ENCODE peak calls at places on chromosome 2, in six cellular contexts. O is activated naive CD4-positive, alpha-beta T cell treated with anti-CD3 and anti-CD28 coated beads for 36 hours; U is cardiac muscle cell; Y is mesenteric fat pad; A is SW 1271; N is midbrain. K is an unnamed sample.

GRCh38 chr2:65053199-65053598 is 3.0 kb upstream of the CEP68 start:
- DNase-seq in A (no peak), U (no peak), O (peak; percentile 44), N (no peak), Y (no peak), K (no peak)

GRCh38 chr2:177998006-177998405 is 74.6 kb downstream of the PDE11A start:
- DNase-seq in O (no peak), A (peak; percentile 14), N (no peak), Y (no peak), U (no peak), K (no peak)

GRCh38 chr2:151363709-151364108 is 6.3 kb downstream of the TNFAIP6 start:
- DNase-seq in O (no peak), U (no peak), A (no peak), N (peak; percentile 78), Y (no peak), K (no peak)

GRCh38 chr2:181798022-181798421 is 93.5 kb upstream of the ITPRID2 start:
- DNase-seq in O (no peak), Y (no peak), A (no peak), N (no peak), U (no peak), K (no peak)

GRCh38 chr2:101223814-101224231 is 28.9 kb upstream of the CNOT11 start:
- DNase-seq in O (peak; percentile 64), N (no peak), U (no peak), Y (no peak), A (no peak), K (peak; percentile 40)

GRCh38 chr2:124888431-124888830 is 863.3 kb downstream of the CNTNAP5 start:
- DNase-seq in U (no peak), Y (no peak), N (no peak), O (no peak), A (no peak), K (no peak)

GRCh38 chr2:80858955-80859354 is 554.4 kb upstream of the LRRTM1 start:
- DNase-seq in U (no peak), Y (no peak), A (no peak), O (no peak), N (no peak), K (no peak)

GRCh38 chr2:62698653-62699052 is 6.9 kb upstream of the EHBP1 start:
- DNase-seq in A (no peak), Y (no peak), U (no peak), N (no peak), O (no peak), K (no peak)

GRCh38 chr2:69983392-69983791 is 22.0 kb upstream of the ASPRV1 start:
- DNase-seq in Y (no peak), N (no peak), A (no peak), U (no peak), O (no peak), K (no peak)

GRCh38 chr2:160970052-160970846 is 190.0 kb upstream of the TANK start:
- DNase-seq in Y (no peak), O (peak; percentile 29), A (peak; percentile 71), U (peak; percentile 77), N (peak; percentile 9), K (no peak)

GRCh38 chr2:223688094-223688835 is 86.1 kb upstream of the SCG2 start:
- DNase-seq in N (no peak), Y (no peak), O (no peak), U (peak; percentile 27), A (no peak), K (no peak)

GRCh38 chr2:165584126-165584525 is 114.6 kb downstream of the CSRNP3 start:
- DNase-seq in U (no peak), N (no peak), Y (no peak), O (no peak), A (no peak), K (no peak)

GRCh38 chr2:24233321-24233720 is 58.5 kb downstream of the FAM228A start:
- DNase-seq in N (no peak), U (no peak), O (no peak), A (no peak), Y (no peak), K (no peak)

GRCh38 chr2:20674974-20675679 is 8.2 kb downstream of the GDF7 start:
- DNase-seq in N (no peak), A (no peak), U (no peak), Y (no peak), O (no peak), K (no peak)

GRCh38 chr2:149456285-149456684 is 125.9 kb downstream of the LYPD6 start:
- DNase-seq in U (no peak), Y (no peak), N (no peak), A (no peak), O (no peak), K (no peak)

GRCh38 chr2:183490930-183491329 is 366.7 kb downstream of the NUP35 start:
- DNase-seq in A (no peak), Y (no peak), O (no peak), U (peak; percentile 30), N (peak; percentile 8), K (no peak)

GRCh38 chr2:47264183-47264582 is 109.1 kb upstream of the STPG4 start:
- DNase-seq in Y (no peak), O (no peak), N (peak; percentile 58), A (no peak), U (peak; percentile 31), K (no peak)

GRCh38 chr2:160390544-160391258 is 102.9 kb downstream of the RBMS1 start:
- DNase-seq in O (no peak), N (no peak), U (no peak), Y (no peak), A (no peak), K (no peak)

GRCh38 chr2:226489765-226490164 is 309.9 kb downstream of the IRS1 start:
- DNase-seq in A (peak; percentile 31), N (no peak), U (no peak), O (peak; percentile 6), Y (no peak), K (no peak)

GRCh38 chr2:6791682-6792081 is 74.0 kb downstream of the CMPK2 start:
- DNase-seq in A (no peak), O (no peak), N (no peak), Y (no peak), U (no peak), K (no peak)

GRCh38 chr2:209937893-209938292 is 64.5 kb upstream of the RPE start:
- DNase-seq in N (no peak), A (no peak), Y (no peak), U (no peak), O (no peak), K (no peak)

GRCh38 chr2:73985318-73986084 is 791 bp downstream of the TET3 start:
- DNase-seq in N (peak; percentile 14), Y (no peak), A (no peak), O (peak; percentile 77), U (peak; percentile 63), K (peak; percentile 54)

GRCh38 chr2:64562148-64562784 is 38.1 kb downstream of the AFTPH start:
- DNase-seq in O (no peak), Y (no peak), U (no peak), A (peak; percentile 22), N (no peak), K (no peak)

GRCh38 chr2:174607584-174607983 is 10.0 kb upstream of the WIPF1 start:
- DNase-seq in A (no peak), Y (no peak), U (no peak), N (no peak), O (no peak), K (no peak)

GRCh38 chr2:170214309-170214902 is 36.5 kb downstream of the MYO3B start:
- DNase-seq in U (no peak), N (no peak), Y (no peak), A (no peak), O (no peak), K (no peak)

GRCh38 chr2:223536546-223536945 is 65.6 kb downstream of the SCG2 start:
- DNase-seq in N (no peak), O (no peak), Y (no peak), A (no peak), U (no peak), K (no peak)

GRCh38 chr2:171788316-171788993 is 101.2 kb downstream of the DYNC1I2 start:
- DNase-seq in U (no peak), N (no peak), O (no peak), Y (no peak), A (no peak), K (no peak)

GRCh38 chr2:20882466-20883170 is 59.7 kb upstream of the LDAH start:
- DNase-seq in Y (peak; percentile 62), O (no peak), U (no peak), N (no peak), A (no peak), K (no peak)

GRCh38 chr2:23541453-23542334 is 156.7 kb downstream of the KLHL29 start:
- DNase-seq in Y (no peak), U (no peak), A (no peak), O (no peak), N (no peak), K (no peak)

GRCh38 chr2:197168705-197169104 is 141.9 kb downstream of the ANKRD44 start:
- DNase-seq in N (peak; percentile 76), U (peak; percentile 83), A (peak; percentile 60), Y (no peak), O (peak; percentile 90), K (peak; percentile 63)

GRCh38 chr2:20421988-20422678 is 24.7 kb upstream of the RHOB start:
- DNase-seq in U (no peak), N (peak; percentile 39), O (no peak), A (no peak), Y (peak; percentile 94), K (no peak)